ENCODE peak calls at places on chromosome 17, in eight cellular contexts. One of them, this sample, is unnamed.

GRCh38 chr17:73541111-73541510 is 103.1 kb downstream of the SDK2 start:
- DNase-seq in NB4: no peak
- DNase-seq in CD8-positive, alpha-beta T cell: no peak
- DNase-seq in brain microvascular endothelial cell: no peak
- DNase-seq in A549: no peak
- DNase-seq in sigmoid colon: no peak
- DNase-seq in fibroblast of pulmonary artery: no peak
- DNase-seq in left lung: no peak
- DNase-seq in this sample: no peak

GRCh38 chr17:48542956-48543853 is 1.7 kb downstream of the HOXB2 start:
- DNase-seq in CD8-positive, alpha-beta T cell: peak; percentile 53
- DNase-seq in NB4: no peak
- DNase-seq in A549: peak; percentile 75
- DNase-seq in brain microvascular endothelial cell: peak; percentile 4
- DNase-seq in fibroblast of pulmonary artery: peak; percentile 66
- DNase-seq in sigmoid colon: peak; percentile 83
- DNase-seq in left lung: peak; percentile 74
- DNase-seq in this sample: no peak

GRCh38 chr17:28849281-28849680 is 5.5 kb upstream of the ERAL1 start:
- DNase-seq in CD8-positive, alpha-beta T cell: no peak
- DNase-seq in left lung: no peak
- DNase-seq in fibroblast of pulmonary artery: no peak
- DNase-seq in sigmoid colon: no peak
- DNase-seq in brain microvascular endothelial cell: no peak
- DNase-seq in A549: peak; percentile 49
- DNase-seq in NB4: peak; percentile 52
- DNase-seq in this sample: no peak

GRCh38 chr17:7173687-7174602 is 5.2 kb downstream of the ASGR1 start:
- DNase-seq in CD8-positive, alpha-beta T cell: peak; percentile 46
- DNase-seq in brain microvascular endothelial cell: no peak
- DNase-seq in NB4: no peak
- DNase-seq in A549: no peak
- DNase-seq in fibroblast of pulmonary artery: no peak
- DNase-seq in sigmoid colon: peak; percentile 76
- DNase-seq in left lung: peak; percentile 90
- DNase-seq in this sample: no peak

GRCh38 chr17:67374329-67375053 is 2.6 kb upstream of the PITPNC1 start:
- DNase-seq in fibroblast of pulmonary artery: peak; percentile 90
- DNase-seq in brain microvascular endothelial cell: peak; percentile 86
- DNase-seq in NB4: peak; percentile 91
- DNase-seq in A549: peak; percentile 91
- DNase-seq in left lung: peak; percentile 98
- DNase-seq in CD8-positive, alpha-beta T cell: peak; percentile 92
- DNase-seq in sigmoid colon: peak; percentile 90
- DNase-seq in this sample: peak; percentile 61

GRCh38 chr17:20063665-20064648 is 54.8 kb downstream of the SPECC1 start:
- DNase-seq in fibroblast of pulmonary artery: peak; percentile 93
- DNase-seq in left lung: no peak
- DNase-seq in NB4: peak; percentile 99
- DNase-seq in A549: peak; percentile 91
- DNase-seq in sigmoid colon: peak; percentile 90
- DNase-seq in CD8-positive, alpha-beta T cell: no peak
- DNase-seq in brain microvascular endothelial cell: peak; percentile 54
- DNase-seq in this sample: peak; percentile 40

GRCh38 chr17:19301274-19301946 is 61.1 kb downstream of the B9D1 start:
- DNase-seq in A549: no peak
- DNase-seq in fibroblast of pulmonary artery: no peak
- DNase-seq in left lung: no peak
- DNase-seq in brain microvascular endothelial cell: no peak
- DNase-seq in CD8-positive, alpha-beta T cell: no peak
- DNase-seq in NB4: no peak
- DNase-seq in sigmoid colon: peak; percentile 50
- DNase-seq in this sample: no peak

GRCh38 chr17:40307001-40307690 is 1.8 kb upstream of the RARA start:
- DNase-seq in sigmoid colon: peak; percentile 64
- DNase-seq in brain microvascular endothelial cell: no peak
- DNase-seq in A549: no peak
- DNase-seq in left lung: no peak
- DNase-seq in fibroblast of pulmonary artery: no peak
- DNase-seq in CD8-positive, alpha-beta T cell: no peak
- DNase-seq in NB4: peak; percentile 49
- DNase-seq in this sample: no peak

GRCh38 chr17:17758443-17758842 is 77.2 kb downstream of the RAI1 start:
- DNase-seq in sigmoid colon: no peak
- DNase-seq in NB4: no peak
- DNase-seq in CD8-positive, alpha-beta T cell: no peak
- DNase-seq in fibroblast of pulmonary artery: no peak
- DNase-seq in left lung: no peak
- DNase-seq in brain microvascular endothelial cell: no peak
- DNase-seq in A549: no peak
- DNase-seq in this sample: no peak
- H3K4me3 ChIP-seq in sigmoid colon: no peak overlapping the region
- H3K4me3 ChIP-seq in NB4: no peak overlapping the region
- H3K4me3 ChIP-seq in CD8-positive, alpha-beta T cell: peak overlapping the region; percentile 44
- H3K4me3 ChIP-seq in fibroblast of pulmonary artery: no peak overlapping the region
- H3K4me3 ChIP-seq in left lung: no peak overlapping the region
- H3K4me3 ChIP-seq in brain microvascular endothelial cell: no peak overlapping the region
- H3K4me3 ChIP-seq in A549: no peak overlapping the region
- H3K4me3 ChIP-seq in this sample: no peak overlapping the region

GRCh38 chr17:43546317-43547188 is at the start of gene ETV4:
- DNase-seq in left lung: peak; percentile 95
- DNase-seq in fibroblast of pulmonary artery: peak; percentile 92
- DNase-seq in sigmoid colon: peak; percentile 93
- DNase-seq in NB4: peak; percentile 97
- DNase-seq in brain microvascular endothelial cell: peak; percentile 95
- DNase-seq in A549: peak; percentile 96
- DNase-seq in CD8-positive, alpha-beta T cell: peak; percentile 89
- DNase-seq in this sample: peak; percentile 36

GRCh38 chr17:43542854-43543253 is 3.3 kb downstream of the ETV4 start:
- DNase-seq in A549: no peak
- DNase-seq in sigmoid colon: no peak
- DNase-seq in CD8-positive, alpha-beta T cell: no peak
- DNase-seq in brain microvascular endothelial cell: no peak
- DNase-seq in left lung: no peak
- DNase-seq in NB4: no peak
- DNase-seq in fibroblast of pulmonary artery: no peak
- DNase-seq in this sample: no peak

GRCh38 chr17:43543300-43543699 is 2.8 kb downstream of the ETV4 start:
- DNase-seq in NB4: no peak
- DNase-seq in A549: no peak
- DNase-seq in sigmoid colon: no peak
- DNase-seq in fibroblast of pulmonary artery: no peak
- DNase-seq in left lung: no peak
- DNase-seq in brain microvascular endothelial cell: no peak
- DNase-seq in CD8-positive, alpha-beta T cell: no peak
- DNase-seq in this sample: no peak

GRCh38 chr17:43545383-43545632 is 832 bp downstream of the ETV4 start:
- DNase-seq in brain microvascular endothelial cell: no peak
- DNase-seq in left lung: peak; percentile 85
- DNase-seq in fibroblast of pulmonary artery: no peak
- DNase-seq in CD8-positive, alpha-beta T cell: peak; percentile 17
- DNase-seq in A549: no peak
- DNase-seq in NB4: no peak
- DNase-seq in sigmoid colon: no peak
- DNase-seq in this sample: no peak

GRCh38 chr17:43543771-43544575 is 2.2 kb downstream of the ETV4 start:
- DNase-seq in left lung: no peak
- DNase-seq in NB4: peak; percentile 60
- DNase-seq in fibroblast of pulmonary artery: no peak
- DNase-seq in sigmoid colon: no peak
- DNase-seq in brain microvascular endothelial cell: no peak
- DNase-seq in A549: no peak
- DNase-seq in CD8-positive, alpha-beta T cell: no peak
- DNase-seq in this sample: no peak
- TF ChIP-seq CTCF in left lung: no peak
- TF ChIP-seq CTCF in NB4: peak; percentile 11
- TF ChIP-seq CTCF in fibroblast of pulmonary artery: no peak
- TF ChIP-seq CTCF in sigmoid colon: no peak
- TF ChIP-seq CTCF in brain microvascular endothelial cell: no peak
- TF ChIP-seq CTCF in A549: no peak
- TF ChIP-seq CTCF in CD8-positive, alpha-beta T cell: no peak
- TF ChIP-seq CTCF in this sample: no peak

DNA sequence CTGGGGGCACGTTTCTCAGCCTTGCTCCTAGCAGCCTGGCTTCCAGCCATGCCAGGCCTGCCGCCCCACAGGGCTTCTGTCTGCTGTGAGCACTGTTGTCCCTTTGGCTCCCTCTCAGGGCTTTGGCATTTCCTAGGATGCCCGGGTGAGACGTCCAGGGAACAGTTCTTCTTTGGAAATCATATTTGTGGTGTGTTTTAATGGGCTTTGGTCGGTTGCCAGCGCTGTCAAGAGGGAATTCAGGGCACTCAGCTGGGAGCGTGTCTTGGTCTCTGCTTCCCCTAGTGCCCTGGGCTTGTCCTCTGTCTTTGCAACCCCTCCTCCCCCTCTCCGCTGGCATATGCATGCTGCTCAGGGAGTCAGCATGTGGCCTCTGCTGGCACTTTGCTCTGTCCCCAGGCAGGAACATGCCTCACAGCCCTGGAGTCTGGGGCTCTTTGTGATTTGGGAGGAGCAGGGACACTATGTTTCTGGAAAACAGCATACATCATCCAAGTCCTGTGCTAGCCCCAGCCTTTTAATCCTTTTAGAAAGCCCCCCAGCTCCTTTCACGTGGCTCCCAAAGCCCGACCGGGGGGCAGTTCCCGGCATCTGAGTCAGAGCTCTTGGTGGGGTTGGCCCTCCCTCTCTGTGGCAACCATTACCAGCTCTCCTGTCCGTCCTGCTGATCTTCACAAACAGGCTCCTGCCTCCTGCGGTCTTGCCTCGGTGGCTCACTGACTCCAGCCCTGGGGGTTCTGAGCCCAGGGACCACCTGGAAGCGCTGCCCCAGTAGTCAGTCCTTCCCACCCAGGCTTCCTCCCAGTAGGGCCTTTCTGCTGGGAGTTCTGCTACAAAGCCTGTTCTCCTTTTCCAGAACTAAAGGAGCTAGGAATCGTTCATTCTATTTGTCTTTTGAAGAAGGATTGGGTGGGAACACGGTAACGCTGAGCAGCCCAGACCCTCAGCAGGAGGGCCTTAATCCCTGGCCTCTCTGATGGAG is 26.7 kb downstream of the SAP30BP start:
- DNase-seq in CD8-positive, alpha-beta T cell: no peak
- DNase-seq in NB4: no peak
- DNase-seq in fibroblast of pulmonary artery: peak; percentile 69
- DNase-seq in left lung: no peak
- DNase-seq in brain microvascular endothelial cell: no peak
- DNase-seq in A549: peak; percentile 85
- DNase-seq in sigmoid colon: peak; percentile 96
- DNase-seq in this sample: no peak
- H3K4me3 ChIP-seq in CD8-positive, alpha-beta T cell: no peak overlapping the region
- H3K4me3 ChIP-seq in NB4: no peak overlapping the region
- H3K4me3 ChIP-seq in fibroblast of pulmonary artery: no peak overlapping the region
- H3K4me3 ChIP-seq in left lung: no peak overlapping the region
- H3K4me3 ChIP-seq in brain microvascular endothelial cell: no peak overlapping the region
- H3K4me3 ChIP-seq in A549: no peak overlapping the region
- H3K4me3 ChIP-seq in sigmoid colon: no peak overlapping the region
- H3K4me3 ChIP-seq in this sample: no peak overlapping the region

GRCh38 chr17:34980681-34981537 is 597 bp downstream of the LIG3 start:
- DNase-seq in sigmoid colon: peak; percentile 91
- DNase-seq in left lung: peak; percentile 93
- DNase-seq in brain microvascular endothelial cell: peak; percentile 71
- DNase-seq in CD8-positive, alpha-beta T cell: peak; percentile 78
- DNase-seq in A549: peak; percentile 93
- DNase-seq in fibroblast of pulmonary artery: peak; percentile 89
- DNase-seq in NB4: peak; percentile 96
- DNase-seq in this sample: peak; percentile 69
- TF ChIP-seq CTCF in sigmoid colon: peak; percentile 5
- TF ChIP-seq CTCF in left lung: peak; percentile 17
- TF ChIP-seq CTCF in brain microvascular endothelial cell: peak; percentile 57
- TF ChIP-seq CTCF in CD8-positive, alpha-beta T cell: no peak
- TF ChIP-seq CTCF in A549: peak; percentile 55
- TF ChIP-seq CTCF in fibroblast of pulmonary artery: peak; percentile 43
- TF ChIP-seq CTCF in NB4: peak; percentile 46
- TF ChIP-seq CTCF in this sample: peak; percentile 50

GRCh38 chr17:37743875-37744632 is 805 bp downstream of the HNF1B start:
- DNase-seq in NB4: no peak
- DNase-seq in CD8-positive, alpha-beta T cell: no peak
- DNase-seq in sigmoid colon: no peak
- DNase-seq in brain microvascular endothelial cell: no peak
- DNase-seq in fibroblast of pulmonary artery: no peak
- DNase-seq in A549: peak; percentile 82
- DNase-seq in left lung: peak; percentile 83
- DNase-seq in this sample: no peak
- H3K4me3 ChIP-seq in NB4: no peak overlapping the region
- H3K4me3 ChIP-seq in CD8-positive, alpha-beta T cell: peak overlapping the region; percentile 27
- H3K4me3 ChIP-seq in sigmoid colon: peak overlapping the region; percentile 31
- H3K4me3 ChIP-seq in brain microvascular endothelial cell: no peak overlapping the region
- H3K4me3 ChIP-seq in fibroblast of pulmonary artery: no peak overlapping the region
- H3K4me3 ChIP-seq in A549: peak overlapping the region; percentile 67
- H3K4me3 ChIP-seq in left lung: peak overlapping the region; percentile 33
- H3K4me3 ChIP-seq in this sample: peak overlapping the region; percentile 55

GRCh38 chr17:17749921-17750320 is 68.7 kb downstream of the RAI1 start:
- DNase-seq in CD8-positive, alpha-beta T cell: peak; percentile 48
- DNase-seq in fibroblast of pulmonary artery: peak; percentile 57
- DNase-seq in left lung: no peak
- DNase-seq in NB4: peak; percentile 76
- DNase-seq in brain microvascular endothelial cell: peak; percentile 43
- DNase-seq in sigmoid colon: no peak
- DNase-seq in A549: peak; percentile 75
- DNase-seq in this sample: peak; percentile 66

GRCh38 chr17:17748604-17749003 is 67.3 kb downstream of the RAI1 start:
- DNase-seq in CD8-positive, alpha-beta T cell: no peak
- DNase-seq in NB4: no peak
- DNase-seq in fibroblast of pulmonary artery: no peak
- DNase-seq in sigmoid colon: no peak
- DNase-seq in A549: no peak
- DNase-seq in brain microvascular endothelial cell: no peak
- DNase-seq in left lung: no peak
- DNase-seq in this sample: no peak

GRCh38 chr17:17749025-17749772 is 67.9 kb downstream of the RAI1 start:
- DNase-seq in CD8-positive, alpha-beta T cell: no peak
- DNase-seq in brain microvascular endothelial cell: no peak
- DNase-seq in NB4: peak; percentile 78
- DNase-seq in A549: no peak
- DNase-seq in left lung: no peak
- DNase-seq in fibroblast of pulmonary artery: no peak
- DNase-seq in sigmoid colon: no peak
- DNase-seq in this sample: no peak

GRCh38 chr17:17745476-17746455 is 64.5 kb downstream of the RAI1 start:
- DNase-seq in left lung: no peak
- DNase-seq in fibroblast of pulmonary artery: no peak
- DNase-seq in NB4: no peak
- DNase-seq in sigmoid colon: no peak
- DNase-seq in brain microvascular endothelial cell: no peak
- DNase-seq in A549: no peak
- DNase-seq in CD8-positive, alpha-beta T cell: no peak
- DNase-seq in this sample: no peak

GRCh38 chr17:17748179-17748578 is 66.9 kb downstream of the RAI1 start:
- DNase-seq in NB4: peak; percentile 33
- DNase-seq in fibroblast of pulmonary artery: no peak
- DNase-seq in CD8-positive, alpha-beta T cell: no peak
- DNase-seq in brain microvascular endothelial cell: no peak
- DNase-seq in sigmoid colon: no peak
- DNase-seq in left lung: no peak
- DNase-seq in A549: no peak
- DNase-seq in this sample: no peak
- TF ChIP-seq CTCF in NB4: no peak
- TF ChIP-seq CTCF in fibroblast of pulmonary artery: no peak
- TF ChIP-seq CTCF in CD8-positive, alpha-beta T cell: no peak
- TF ChIP-seq CTCF in brain microvascular endothelial cell: peak; percentile 35
- TF ChIP-seq CTCF in sigmoid colon: no peak
- TF ChIP-seq CTCF in left lung: no peak
- TF ChIP-seq CTCF in A549: peak; percentile 27
- TF ChIP-seq CTCF in this sample: peak; percentile 63

GRCh38 chr17:43366809-43367587 is 31.8 kb upstream of the ARL4D start:
- DNase-seq in CD8-positive, alpha-beta T cell: no peak
- DNase-seq in sigmoid colon: no peak
- DNase-seq in NB4: peak; percentile 35
- DNase-seq in brain microvascular endothelial cell: no peak
- DNase-seq in left lung: no peak
- DNase-seq in A549: no peak
- DNase-seq in fibroblast of pulmonary artery: no peak
- DNase-seq in this sample: no peak
- H3K4me3 ChIP-seq in CD8-positive, alpha-beta T cell: no peak overlapping the region
- H3K4me3 ChIP-seq in sigmoid colon: no peak overlapping the region
- H3K4me3 ChIP-seq in NB4: peak overlapping the region; percentile 30
- H3K4me3 ChIP-seq in brain microvascular endothelial cell: no peak overlapping the region
- H3K4me3 ChIP-seq in left lung: peak overlapping the region; percentile 53
- H3K4me3 ChIP-seq in A549: peak overlapping the region; percentile 2
- H3K4me3 ChIP-seq in fibroblast of pulmonary artery: no peak overlapping the region
- H3K4me3 ChIP-seq in this sample: no peak overlapping the region